ENCODE peak calls at places on chromosomes 6 and 20, in ten cellular contexts. One of them, this sample, is unnamed.
A peak's percentile ranks its signal among the peaks of the same experiment; 100 is the strongest.

GRCh38 chr6:72260489-72260888 is 361.4 kb upstream of the KCNQ5 start:
- DNase-seq in lower lobe of right lung: no peak
- DNase-seq in tibial artery: no peak
- DNase-seq in Panc1: no peak
- DNase-seq in ovary: no peak
- DNase-seq in colonic mucosa: no peak
- DNase-seq in endothelial cell of umbilical vein: peak; percentile 50
- DNase-seq in uterus: no peak
- DNase-seq in body of pancreas: no peak
- DNase-seq in A549: no peak
- DNase-seq in this sample: no peak

GRCh38 chr6:96304997-96305396 is 216.6 kb upstream of the UFL1 start:
- DNase-seq in lower lobe of right lung: no peak
- DNase-seq in endothelial cell of umbilical vein: no peak
- DNase-seq in uterus: no peak
- DNase-seq in colonic mucosa: no peak
- DNase-seq in body of pancreas: no peak
- DNase-seq in Panc1: peak; percentile 42
- DNase-seq in A549: no peak
- DNase-seq in ovary: no peak
- DNase-seq in tibial artery: no peak
- DNase-seq in this sample: no peak

GRCh38 chr20:62219101-62219991 is 732 bp downstream of the HRH3 start:
- DNase-seq in tibial artery: no peak
- DNase-seq in uterus: no peak
- DNase-seq in colonic mucosa: no peak
- DNase-seq in A549: no peak
- DNase-seq in lower lobe of right lung: no peak
- DNase-seq in body of pancreas: no peak
- DNase-seq in endothelial cell of umbilical vein: no peak
- DNase-seq in ovary: no peak
- DNase-seq in Panc1: no peak
- DNase-seq in this sample: peak; percentile 76

GRCh38 chr6:157226026-157226639 is 97.2 kb downstream of the TMEM242 start:
- DNase-seq in tibial artery: peak; percentile 81
- DNase-seq in ovary: no peak
- DNase-seq in lower lobe of right lung: no peak
- DNase-seq in A549: no peak
- DNase-seq in body of pancreas: no peak
- DNase-seq in uterus: peak; percentile 87
- DNase-seq in endothelial cell of umbilical vein: peak; percentile 12
- DNase-seq in Panc1: no peak
- DNase-seq in colonic mucosa: no peak
- DNase-seq in this sample: no peak

GRCh38 chr6:15616266-15616665 is 46.6 kb downstream of the DTNBP1 start:
- DNase-seq in colonic mucosa: no peak
- DNase-seq in A549: no peak
- DNase-seq in tibial artery: no peak
- DNase-seq in lower lobe of right lung: no peak
- DNase-seq in endothelial cell of umbilical vein: no peak
- DNase-seq in uterus: no peak
- DNase-seq in body of pancreas: no peak
- DNase-seq in Panc1: no peak
- DNase-seq in ovary: no peak
- DNase-seq in this sample: no peak

GRCh38 chr6:56652231-56652630 is 9.5 kb upstream of the DST start:
- DNase-seq in tibial artery: no peak
- DNase-seq in colonic mucosa: no peak
- DNase-seq in Panc1: no peak
- DNase-seq in uterus: no peak
- DNase-seq in endothelial cell of umbilical vein: peak; percentile 74
- DNase-seq in A549: no peak
- DNase-seq in lower lobe of right lung: no peak
- DNase-seq in body of pancreas: no peak
- DNase-seq in ovary: no peak
- DNase-seq in this sample: no peak

GRCh38 chr6:169958510-169958909 is 207.1 kb downstream of the ERMARD start:
- DNase-seq in colonic mucosa: peak; percentile 4
- DNase-seq in ovary: no peak
- DNase-seq in tibial artery: no peak
- DNase-seq in body of pancreas: no peak
- DNase-seq in uterus: no peak
- DNase-seq in A549: no peak
- DNase-seq in lower lobe of right lung: no peak
- DNase-seq in Panc1: no peak
- DNase-seq in endothelial cell of umbilical vein: peak; percentile 6
- DNase-seq in this sample: no peak

GRCh38 chr6:106451419-106451818 is 90.9 kb downstream of the CRYBG1 start:
- DNase-seq in tibial artery: no peak
- DNase-seq in ovary: no peak
- DNase-seq in lower lobe of right lung: no peak
- DNase-seq in body of pancreas: no peak
- DNase-seq in A549: no peak
- DNase-seq in endothelial cell of umbilical vein: peak; percentile 9
- DNase-seq in colonic mucosa: no peak
- DNase-seq in uterus: no peak
- DNase-seq in Panc1: no peak
- DNase-seq in this sample: no peak

GRCh38 chr6:137233561-137234504 is 14.6 kb upstream of the IFNGR1 start:
- DNase-seq in colonic mucosa: peak; percentile 45
- DNase-seq in uterus: peak; percentile 29
- DNase-seq in body of pancreas: no peak
- DNase-seq in endothelial cell of umbilical vein: peak; percentile 91
- DNase-seq in lower lobe of right lung: no peak
- DNase-seq in Panc1: no peak
- DNase-seq in tibial artery: no peak
- DNase-seq in A549: peak; percentile 49
- DNase-seq in ovary: no peak
- DNase-seq in this sample: no peak

GRCh38 chr6:150395388-150396009 is 26.7 kb downstream of the IYD start:
- DNase-seq in colonic mucosa: peak; percentile 65
- DNase-seq in uterus: no peak
- DNase-seq in endothelial cell of umbilical vein: peak; percentile 50
- DNase-seq in tibial artery: no peak
- DNase-seq in lower lobe of right lung: peak; percentile 59
- DNase-seq in body of pancreas: peak; percentile 65
- DNase-seq in Panc1: no peak
- DNase-seq in A549: peak; percentile 47
- DNase-seq in ovary: no peak
- DNase-seq in this sample: peak; percentile 66

GRCh38 chr6:43887340-43887858 is 117.4 kb downstream of the VEGFA start:
- DNase-seq in ovary: no peak
- DNase-seq in body of pancreas: peak; percentile 47
- DNase-seq in tibial artery: no peak
- DNase-seq in A549: no peak
- DNase-seq in colonic mucosa: no peak
- DNase-seq in uterus: no peak
- DNase-seq in endothelial cell of umbilical vein: no peak
- DNase-seq in Panc1: no peak
- DNase-seq in lower lobe of right lung: no peak
- DNase-seq in this sample: no peak

GRCh38 chr20:23081263-23081811 is 4.8 kb downstream of the CD93 start:
- DNase-seq in Panc1: no peak
- DNase-seq in A549: no peak
- DNase-seq in lower lobe of right lung: no peak
- DNase-seq in tibial artery: no peak
- DNase-seq in uterus: no peak
- DNase-seq in endothelial cell of umbilical vein: no peak
- DNase-seq in ovary: no peak
- DNase-seq in colonic mucosa: no peak
- DNase-seq in body of pancreas: no peak
- DNase-seq in this sample: no peak

GRCh38 chr20:61803416-61803902 is 262.2 kb downstream of the TAF4 start:
- DNase-seq in endothelial cell of umbilical vein: no peak
- DNase-seq in ovary: no peak
- DNase-seq in colonic mucosa: no peak
- DNase-seq in Panc1: no peak
- DNase-seq in A549: no peak
- DNase-seq in lower lobe of right lung: peak; percentile 11
- DNase-seq in body of pancreas: no peak
- DNase-seq in uterus: no peak
- DNase-seq in tibial artery: no peak
- DNase-seq in this sample: no peak

GRCh38 chr20:1997483-1998192 is 3.8 kb upstream of the PDYN start:
- DNase-seq in uterus: no peak
- DNase-seq in body of pancreas: no peak
- DNase-seq in lower lobe of right lung: no peak
- DNase-seq in ovary: no peak
- DNase-seq in tibial artery: no peak
- DNase-seq in A549: no peak
- DNase-seq in endothelial cell of umbilical vein: no peak
- DNase-seq in colonic mucosa: no peak
- DNase-seq in Panc1: no peak
- DNase-seq in this sample: peak; percentile 43

GRCh38 chr6:109308018-109308492 is 74.2 kb downstream of the CD164 start:
- DNase-seq in colonic mucosa: peak; percentile 87
- DNase-seq in Panc1: peak; percentile 27
- DNase-seq in uterus: no peak
- DNase-seq in tibial artery: peak; percentile 91
- DNase-seq in lower lobe of right lung: peak; percentile 55
- DNase-seq in ovary: no peak
- DNase-seq in endothelial cell of umbilical vein: no peak
- DNase-seq in A549: peak; percentile 13
- DNase-seq in body of pancreas: peak; percentile 95
- DNase-seq in this sample: peak; percentile 66

GRCh38 chr6:145899915-145900569 is 64.1 kb downstream of the SHPRH start:
- DNase-seq in A549: no peak
- DNase-seq in tibial artery: no peak
- DNase-seq in uterus: no peak
- DNase-seq in lower lobe of right lung: no peak
- DNase-seq in ovary: no peak
- DNase-seq in colonic mucosa: no peak
- DNase-seq in endothelial cell of umbilical vein: no peak
- DNase-seq in Panc1: no peak
- DNase-seq in body of pancreas: no peak
- DNase-seq in this sample: no peak

GRCh38 chr6:107870379-107870778 is 46.3 kb upstream of the SCML4 start:
- DNase-seq in body of pancreas: no peak
- DNase-seq in uterus: no peak
- DNase-seq in lower lobe of right lung: no peak
- DNase-seq in colonic mucosa: no peak
- DNase-seq in Panc1: no peak
- DNase-seq in endothelial cell of umbilical vein: no peak
- DNase-seq in A549: no peak
- DNase-seq in tibial artery: no peak
- DNase-seq in ovary: no peak
- DNase-seq in this sample: no peak

GRCh38 chr6:75852721-75853120 is 103.7 kb downstream of the MYO6 start:
- DNase-seq in A549: no peak
- DNase-seq in uterus: no peak
- DNase-seq in ovary: no peak
- DNase-seq in body of pancreas: no peak
- DNase-seq in tibial artery: no peak
- DNase-seq in Panc1: peak; percentile 79
- DNase-seq in colonic mucosa: no peak
- DNase-seq in lower lobe of right lung: no peak
- DNase-seq in endothelial cell of umbilical vein: peak; percentile 69
- DNase-seq in this sample: no peak

GRCh38 chr20:46342451-46343357 is 34.4 kb upstream of the CDH22 start:
- DNase-seq in tibial artery: no peak
- DNase-seq in uterus: no peak
- DNase-seq in endothelial cell of umbilical vein: no peak
- DNase-seq in lower lobe of right lung: no peak
- DNase-seq in colonic mucosa: no peak
- DNase-seq in body of pancreas: no peak
- DNase-seq in Panc1: no peak
- DNase-seq in A549: no peak
- DNase-seq in ovary: peak; percentile 28
- DNase-seq in this sample: no peak
- H3K4me1 ChIP-seq in tibial artery: peaks cover 2% of the 10 kb centered on the region
- H3K4me1 ChIP-seq in uterus: no peaks in the 10 kb centered on the region
- H3K4me1 ChIP-seq in endothelial cell of umbilical vein: no peaks in the 10 kb centered on the region
- H3K4me1 ChIP-seq in lower lobe of right lung: peaks cover 15% of the 10 kb centered on the region
- H3K4me1 ChIP-seq in colonic mucosa: no peaks in the 10 kb centered on the region
- H3K4me1 ChIP-seq in body of pancreas: peaks cover 13% of the 10 kb centered on the region
- H3K4me1 ChIP-seq in Panc1: no peaks in the 10 kb centered on the region
- H3K4me1 ChIP-seq in A549: no peaks in the 10 kb centered on the region
- H3K4me1 ChIP-seq in ovary: no peaks in the 10 kb centered on the region
- H3K4me1 ChIP-seq in this sample: peaks cover 7% of the 10 kb centered on the region

GRCh38 chr6:116971959-116972358 is 94.9 kb downstream of the RFX6 start:
- DNase-seq in tibial artery: no peak
- DNase-seq in lower lobe of right lung: no peak
- DNase-seq in Panc1: peak; percentile 30
- DNase-seq in body of pancreas: peak; percentile 18
- DNase-seq in uterus: no peak
- DNase-seq in colonic mucosa: peak; percentile 56
- DNase-seq in ovary: no peak
- DNase-seq in endothelial cell of umbilical vein: peak; percentile 37
- DNase-seq in A549: peak; percentile 13
- DNase-seq in this sample: no peak
- TF ChIP-seq CTCF in tibial artery: peak; percentile 13
- TF ChIP-seq CTCF in lower lobe of right lung: peak; percentile 48
- TF ChIP-seq CTCF in Panc1: peak; percentile 78
- TF ChIP-seq CTCF in body of pancreas: peak; percentile 36
- TF ChIP-seq CTCF in uterus: no peak
- TF ChIP-seq CTCF in colonic mucosa: peak; percentile 57
- TF ChIP-seq CTCF in ovary: no peak
- TF ChIP-seq CTCF in endothelial cell of umbilical vein: peak; percentile 54
- TF ChIP-seq CTCF in A549: peak; percentile 59
- TF ChIP-seq CTCF in this sample: peak; percentile 30

DNA sequence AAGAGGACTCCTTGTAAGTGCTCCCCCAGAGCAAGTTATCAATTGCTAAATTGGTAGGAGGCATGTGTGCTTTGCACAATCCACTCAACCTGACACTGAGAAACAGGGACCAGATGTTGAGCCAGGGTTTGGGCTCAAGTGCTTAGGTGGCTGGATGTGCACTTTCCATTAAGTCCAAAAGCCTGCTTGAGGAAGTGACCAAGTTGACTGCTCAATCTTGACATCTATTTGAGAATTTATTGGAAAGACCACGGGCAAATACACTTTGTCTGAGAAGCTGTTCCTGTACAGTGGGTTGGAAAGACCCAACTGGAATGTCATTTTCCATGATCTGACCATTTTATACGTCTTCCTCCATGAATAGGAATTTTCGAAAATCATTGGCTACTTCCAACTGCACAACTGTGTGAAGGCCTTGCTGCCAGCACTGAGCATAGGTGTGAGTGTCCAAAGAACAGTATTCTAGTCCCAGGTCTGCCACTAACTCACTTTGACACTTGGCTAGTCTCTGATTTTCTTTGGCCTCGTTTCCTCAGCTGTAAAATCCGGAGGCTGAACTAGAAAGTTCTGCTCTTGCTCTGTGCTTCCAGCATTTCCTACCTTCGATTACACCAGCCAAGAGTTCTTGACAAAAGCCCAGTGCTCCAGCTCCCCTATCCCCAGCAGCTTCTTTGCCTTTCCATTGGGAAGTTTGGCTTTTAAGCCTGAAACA is 186.9 kb upstream of the ECI2 start:
- DNase-seq in endothelial cell of umbilical vein: no peak
- DNase-seq in Panc1: no peak
- DNase-seq in body of pancreas: no peak
- DNase-seq in uterus: no peak
- DNase-seq in colonic mucosa: no peak
- DNase-seq in tibial artery: no peak
- DNase-seq in lower lobe of right lung: no peak
- DNase-seq in ovary: no peak
- DNase-seq in A549: no peak
- DNase-seq in this sample: no peak
- H3K27ac ChIP-seq in endothelial cell of umbilical vein: no peak overlapping the region
- H3K27ac ChIP-seq in Panc1: peak overlapping the region; percentile 72
- H3K27ac ChIP-seq in body of pancreas: no peak overlapping the region
- H3K27ac ChIP-seq in uterus: no peak overlapping the region
- H3K27ac ChIP-seq in colonic mucosa: peak overlapping the region; percentile 19
- H3K27ac ChIP-seq in tibial artery: no peak overlapping the region
- H3K27ac ChIP-seq in lower lobe of right lung: no peak overlapping the region
- H3K27ac ChIP-seq in ovary: no peak overlapping the region
- H3K27ac ChIP-seq in A549: peak overlapping the region; percentile 88
- H3K27ac ChIP-seq in this sample: no peak overlapping the region

GRCh38 chr20:53421343-53421742 is 172.3 kb downstream of the ZNF217 start:
- DNase-seq in uterus: no peak
- DNase-seq in colonic mucosa: no peak
- DNase-seq in A549: no peak
- DNase-seq in lower lobe of right lung: no peak
- DNase-seq in tibial artery: no peak
- DNase-seq in body of pancreas: no peak
- DNase-seq in ovary: no peak
- DNase-seq in endothelial cell of umbilical vein: no peak
- DNase-seq in Panc1: no peak
- DNase-seq in this sample: no peak
- H3K4me1 ChIP-seq in uterus: no peaks in the 10 kb centered on the region
- H3K4me1 ChIP-seq in colonic mucosa: no peaks in the 10 kb centered on the region
- H3K4me1 ChIP-seq in A549: no peaks in the 10 kb centered on the region
- H3K4me1 ChIP-seq in lower lobe of right lung: no peaks in the 10 kb centered on the region
- H3K4me1 ChIP-seq in tibial artery: no peaks in the 10 kb centered on the region
- H3K4me1 ChIP-seq in body of pancreas: no peaks in the 10 kb centered on the region
- H3K4me1 ChIP-seq in ovary: peaks cover 3% of the 10 kb centered on the region
- H3K4me1 ChIP-seq in endothelial cell of umbilical vein: no peaks in the 10 kb centered on the region
- H3K4me1 ChIP-seq in Panc1: no peaks in the 10 kb centered on the region
- H3K4me1 ChIP-seq in this sample: no peaks in the 10 kb centered on the region

This sample was measured in upper lobe of left lung.